ENCODE peak calls at places on chromosomes 6 and 20, in seven cellular contexts. One of them, this sample, is unnamed. For H3K9me3, the result is how much of the 10 kb centered on the place peaks cover.

GRCh38 chr6:150528648-150529285 is 70.9 kb upstream of the PLEKHG1 start:
- DNase-seq in stomach: no peak
- DNase-seq in endothelial cell of umbilical vein: peak
- DNase-seq in esophagus muscularis mucosa: no peak
- DNase-seq in prostate gland: no peak
- DNase-seq in suprapubic skin: no peak
- DNase-seq in SK-N-SH: no peak
- DNase-seq in this sample: no peak

GRCh38 chr20:29689411-29690225 is 1567.8 kb upstream of the DEFB115 start:
- DNase-seq in stomach: no peak
- DNase-seq in endothelial cell of umbilical vein: no peak
- DNase-seq in esophagus muscularis mucosa: no peak
- DNase-seq in prostate gland: no peak
- DNase-seq in suprapubic skin: no peak
- DNase-seq in SK-N-SH: peak
- DNase-seq in this sample: no peak

GRCh38 chr6:119476024-119476423 is 126.5 kb upstream of the MAN1A1 start:
- DNase-seq in stomach: no peak
- DNase-seq in endothelial cell of umbilical vein: no peak
- DNase-seq in esophagus muscularis mucosa: no peak
- DNase-seq in prostate gland: no peak
- DNase-seq in suprapubic skin: no peak
- DNase-seq in SK-N-SH: no peak
- DNase-seq in this sample: no peak

GRCh38 chr6:130337534-130337933 is 28.3 kb upstream of the TMEM200A start:
- DNase-seq in stomach: no peak
- DNase-seq in endothelial cell of umbilical vein: no peak
- DNase-seq in esophagus muscularis mucosa: no peak
- DNase-seq in prostate gland: no peak
- DNase-seq in suprapubic skin: no peak
- DNase-seq in SK-N-SH: no peak
- DNase-seq in this sample: no peak

GRCh38 chr6:46849361-46849690 is 56.1 kb downstream of the MEP1A start:
- DNase-seq in stomach: no peak
- DNase-seq in endothelial cell of umbilical vein: no peak
- DNase-seq in esophagus muscularis mucosa: no peak
- DNase-seq in prostate gland: no peak
- DNase-seq in suprapubic skin: no peak
- DNase-seq in SK-N-SH: no peak
- DNase-seq in this sample: no peak

GRCh38 chr6:17381429-17382147 is 11.8 kb upstream of the CAP2 start:
- DNase-seq in stomach: no peak
- DNase-seq in endothelial cell of umbilical vein: no peak
- DNase-seq in esophagus muscularis mucosa: no peak
- DNase-seq in prostate gland: no peak
- DNase-seq in suprapubic skin: no peak
- DNase-seq in SK-N-SH: no peak
- DNase-seq in this sample: no peak

GRCh38 chr6:116866281-116866871 is 10.7 kb upstream of the RFX6 start:
- DNase-seq in stomach: no peak
- DNase-seq in endothelial cell of umbilical vein: no peak
- DNase-seq in esophagus muscularis mucosa: no peak
- DNase-seq in prostate gland: no peak
- DNase-seq in suprapubic skin: no peak
- DNase-seq in SK-N-SH: no peak
- DNase-seq in this sample: no peak

GRCh38 chr20:3045816-3046676 is at the start of gene MRPS26:
- DNase-seq in stomach: peak
- DNase-seq in endothelial cell of umbilical vein: peak
- DNase-seq in esophagus muscularis mucosa: peak
- DNase-seq in prostate gland: peak
- DNase-seq in suprapubic skin: peak
- DNase-seq in SK-N-SH: peak
- DNase-seq in this sample: peak

GRCh38 chr6:25934181-25934580 is 3.7 kb upstream of the SLC17A2 start:
- DNase-seq in stomach: no peak
- DNase-seq in endothelial cell of umbilical vein: no peak
- DNase-seq in esophagus muscularis mucosa: peak
- DNase-seq in prostate gland: no peak
- DNase-seq in suprapubic skin: no peak
- DNase-seq in SK-N-SH: no peak
- DNase-seq in this sample: no peak

GRCh38 chr6:140932909-140933308 is 1199.8 kb upstream of the GJE1 start:
- DNase-seq in stomach: no peak
- DNase-seq in endothelial cell of umbilical vein: no peak
- DNase-seq in esophagus muscularis mucosa: no peak
- DNase-seq in prostate gland: no peak
- DNase-seq in suprapubic skin: no peak
- DNase-seq in SK-N-SH: no peak
- DNase-seq in this sample: no peak

GRCh38 chr20:32567384-32568178 is 17.6 kb downstream of the NOL4L start:
- DNase-seq in stomach: no peak
- DNase-seq in endothelial cell of umbilical vein: no peak
- DNase-seq in esophagus muscularis mucosa: no peak
- DNase-seq in prostate gland: no peak
- DNase-seq in suprapubic skin: no peak
- DNase-seq in SK-N-SH: no peak
- DNase-seq in this sample: no peak

GRCh38 chr20:24753136-24753535 is 195.9 kb upstream of the CST7 start:
- DNase-seq in stomach: peak
- DNase-seq in endothelial cell of umbilical vein: no peak
- DNase-seq in esophagus muscularis mucosa: no peak
- DNase-seq in prostate gland: no peak
- DNase-seq in suprapubic skin: no peak
- DNase-seq in SK-N-SH: no peak
- DNase-seq in this sample: no peak

GRCh38 chr6:128531696-128532095 is 11.3 kb upstream of the PTPRK start:
- DNase-seq in stomach: no peak
- DNase-seq in endothelial cell of umbilical vein: no peak
- DNase-seq in esophagus muscularis mucosa: no peak
- DNase-seq in prostate gland: no peak
- DNase-seq in suprapubic skin: no peak
- DNase-seq in SK-N-SH: no peak
- DNase-seq in this sample: no peak

DNA sequence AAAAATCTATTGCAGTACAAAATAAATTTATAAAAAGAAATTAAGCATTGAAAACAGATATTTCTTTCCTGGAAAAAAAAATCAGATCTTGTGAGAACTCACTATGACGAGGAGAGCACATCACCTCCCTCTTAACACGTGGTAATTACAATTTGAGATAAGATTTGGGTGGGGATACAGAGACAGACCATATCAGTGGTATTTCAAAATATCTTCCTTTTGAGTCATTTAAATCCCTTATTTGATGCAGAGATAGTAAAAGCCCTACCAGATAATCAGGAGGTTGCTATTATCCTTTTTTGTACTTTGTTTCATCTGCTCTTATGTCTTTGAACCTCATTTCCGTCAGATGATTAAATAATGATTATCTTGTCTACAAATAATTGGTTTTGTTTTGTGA is 800.4 kb downstream of the KIF16B start:
- DNase-seq in stomach: no peak
- DNase-seq in endothelial cell of umbilical vein: no peak
- DNase-seq in esophagus muscularis mucosa: no peak
- DNase-seq in prostate gland: no peak
- DNase-seq in suprapubic skin: no peak
- DNase-seq in SK-N-SH: no peak
- DNase-seq in this sample: no peak
- H3K9me3 ChIP-seq in stomach: under half
- H3K9me3 ChIP-seq in endothelial cell of umbilical vein: under half
- H3K9me3 ChIP-seq in esophagus muscularis mucosa: under half
- H3K9me3 ChIP-seq in prostate gland: under half
- H3K9me3 ChIP-seq in suprapubic skin: under half
- H3K9me3 ChIP-seq in SK-N-SH: under half
- H3K9me3 ChIP-seq in this sample: under half

GRCh38 chr20:45951474-45951873 is 17.0 kb downstream of the PCIF1 start:
- DNase-seq in stomach: no peak
- DNase-seq in endothelial cell of umbilical vein: no peak
- DNase-seq in esophagus muscularis mucosa: no peak
- DNase-seq in prostate gland: no peak
- DNase-seq in suprapubic skin: no peak
- DNase-seq in SK-N-SH: no peak
- DNase-seq in this sample: no peak
- TF ChIP-seq POLR2AphosphoS5 in stomach: no peak
- TF ChIP-seq POLR2AphosphoS5 in endothelial cell of umbilical vein: no peak
- TF ChIP-seq POLR2AphosphoS5 in esophagus muscularis mucosa: no peak
- TF ChIP-seq POLR2AphosphoS5 in prostate gland: no peak
- TF ChIP-seq POLR2AphosphoS5 in suprapubic skin: no peak
- TF ChIP-seq POLR2AphosphoS5 in SK-N-SH: no peak
- TF ChIP-seq POLR2AphosphoS5 in this sample: no peak

GRCh38 chr6:49551126-49551865 is 828 bp downstream of the C6orf141 start:
- DNase-seq in stomach: no peak
- DNase-seq in endothelial cell of umbilical vein: peak
- DNase-seq in esophagus muscularis mucosa: no peak
- DNase-seq in prostate gland: no peak
- DNase-seq in suprapubic skin: no peak
- DNase-seq in SK-N-SH: no peak
- DNase-seq in this sample: no peak
- H3K9me3 ChIP-seq in stomach: under half
- H3K9me3 ChIP-seq in endothelial cell of umbilical vein: under half
- H3K9me3 ChIP-seq in esophagus muscularis mucosa: under half
- H3K9me3 ChIP-seq in prostate gland: under half
- H3K9me3 ChIP-seq in suprapubic skin: under half
- H3K9me3 ChIP-seq in SK-N-SH: under half
- H3K9me3 ChIP-seq in this sample: under half

GRCh38 chr6:22598386-22598785 is 29.0 kb downstream of the HDGFL1 start:
- DNase-seq in stomach: no peak
- DNase-seq in endothelial cell of umbilical vein: no peak
- DNase-seq in esophagus muscularis mucosa: no peak
- DNase-seq in prostate gland: no peak
- DNase-seq in suprapubic skin: no peak
- DNase-seq in SK-N-SH: no peak
- DNase-seq in this sample: no peak
- TF ChIP-seq POLR2AphosphoS5 in stomach: no peak
- TF ChIP-seq POLR2AphosphoS5 in endothelial cell of umbilical vein: no peak
- TF ChIP-seq POLR2AphosphoS5 in esophagus muscularis mucosa: no peak
- TF ChIP-seq POLR2AphosphoS5 in prostate gland: no peak
- TF ChIP-seq POLR2AphosphoS5 in suprapubic skin: no peak
- TF ChIP-seq POLR2AphosphoS5 in SK-N-SH: no peak
- TF ChIP-seq POLR2AphosphoS5 in this sample: no peak

GRCh38 chr6:37965964-37966676 is 146.6 kb downstream of the ZFAND3 start:
- DNase-seq in stomach: no peak
- DNase-seq in endothelial cell of umbilical vein: no peak
- DNase-seq in esophagus muscularis mucosa: no peak
- DNase-seq in prostate gland: no peak
- DNase-seq in suprapubic skin: no peak
- DNase-seq in SK-N-SH: no peak
- DNase-seq in this sample: no peak

GRCh38 chr6:37971263-37971662 is 151.7 kb downstream of the ZFAND3 start:
- DNase-seq in stomach: no peak
- DNase-seq in endothelial cell of umbilical vein: no peak
- DNase-seq in esophagus muscularis mucosa: no peak
- DNase-seq in prostate gland: no peak
- DNase-seq in suprapubic skin: no peak
- DNase-seq in SK-N-SH: no peak
- DNase-seq in this sample: no peak

GRCh38 chr6:37971711-37972410 is 152.3 kb downstream of the ZFAND3 start:
- DNase-seq in stomach: no peak
- DNase-seq in endothelial cell of umbilical vein: no peak
- DNase-seq in esophagus muscularis mucosa: no peak
- DNase-seq in prostate gland: no peak
- DNase-seq in suprapubic skin: no peak
- DNase-seq in SK-N-SH: no peak
- DNase-seq in this sample: no peak

GRCh38 chr6:37967651-37968050 is 148.1 kb downstream of the ZFAND3 start:
- DNase-seq in stomach: no peak
- DNase-seq in endothelial cell of umbilical vein: no peak
- DNase-seq in esophagus muscularis mucosa: no peak
- DNase-seq in prostate gland: no peak
- DNase-seq in suprapubic skin: no peak
- DNase-seq in SK-N-SH: no peak
- DNase-seq in this sample: no peak

GRCh38 chr6:37966801-37967200 is 147.3 kb downstream of the ZFAND3 start:
- DNase-seq in stomach: no peak
- DNase-seq in endothelial cell of umbilical vein: no peak
- DNase-seq in esophagus muscularis mucosa: no peak
- DNase-seq in prostate gland: no peak
- DNase-seq in suprapubic skin: no peak
- DNase-seq in SK-N-SH: no peak
- DNase-seq in this sample: no peak
- H3K9me3 ChIP-seq in stomach: under half
- H3K9me3 ChIP-seq in endothelial cell of umbilical vein: under half
- H3K9me3 ChIP-seq in esophagus muscularis mucosa: under half
- H3K9me3 ChIP-seq in prostate gland: under half
- H3K9me3 ChIP-seq in suprapubic skin: under half
- H3K9me3 ChIP-seq in SK-N-SH: under half
- H3K9me3 ChIP-seq in this sample: under half

GRCh38 chr20:54123587-54124180 is 50.1 kb downstream of the CYP24A1 start:
- DNase-seq in stomach: peak
- DNase-seq in endothelial cell of umbilical vein: no peak
- DNase-seq in esophagus muscularis mucosa: no peak
- DNase-seq in prostate gland: peak
- DNase-seq in suprapubic skin: no peak
- DNase-seq in SK-N-SH: no peak
- DNase-seq in this sample: peak
- TF ChIP-seq POLR2AphosphoS5 in stomach: no peak
- TF ChIP-seq POLR2AphosphoS5 in endothelial cell of umbilical vein: no peak
- TF ChIP-seq POLR2AphosphoS5 in esophagus muscularis mucosa: no peak
- TF ChIP-seq POLR2AphosphoS5 in prostate gland: peak
- TF ChIP-seq POLR2AphosphoS5 in suprapubic skin: no peak
- TF ChIP-seq POLR2AphosphoS5 in SK-N-SH: no peak
- TF ChIP-seq POLR2AphosphoS5 in this sample: peak

This sample was measured in breast epithelium.